ENCODE peak calls at places on chromosomes 7 and 10, in six cellular contexts. C is stimulated activated CD8-positive, alpha-beta memory T cell treated with anti-CD3 and anti-CD28 coated beads, Interleukin-7, amount 100 ng/mL, for 24 hours; J is effector memory CD8-positive, alpha-beta T cell; R is esophagus muscularis mucosa; B is activated CD4-positive, alpha-beta T cell treated with anti-CD3 and anti-CD28 coated beads, Interleukin-2, amount 50 U/mL, for 48 hours; G is iris pigment epithelial cell. P is an unnamed sample.

GRCh38 chr7:157714166-157715070 is 377.6 kb downstream of the DNAJB6 start:
- DNase-seq in B (no peak), J (no peak), G (no peak), R (no peak), C (no peak), P (no peak)

GRCh38 chr7:135178364-135178763 is 7.9 kb upstream of the CYREN start:
- DNase-seq in C (no peak), B (no peak), G (no peak), J (no peak), R (peak), P (no peak)

GRCh38 chr7:95718556-95719410 is 53.6 kb upstream of the DYNC1I1 start:
- DNase-seq in B (no peak), R (no peak), J (no peak), C (no peak), G (peak), P (no peak)

GRCh38 chr10:1395025-1395981 is 339.1 kb downstream of the WDR37 start:
- DNase-seq in G (no peak), C (no peak), J (no peak), R (peak), B (no peak), P (no peak)

GRCh38 chr10:76984559-76985443 is 652.8 kb downstream of the KCNMA1 start:
- DNase-seq in R (no peak), J (peak), G (peak), B (peak), C (peak), P (peak)

GRCh38 chr7:152956006-152956405 is 196.5 kb downstream of the ACTR3B start:
- DNase-seq in J (no peak), R (no peak), G (no peak), B (no peak), C (no peak), P (no peak)

GRCh38 chr10:58152698-58153263 is 114.9 kb downstream of the IPMK start:
- DNase-seq in R (no peak), G (peak), C (no peak), B (peak), J (no peak), P (peak)

GRCh38 chr7:87608443-87608842 is 7.8 kb upstream of the ABCB1 start:
- DNase-seq in R (no peak), J (no peak), B (no peak), G (peak), C (no peak), P (no peak)

GRCh38 chr7:76037310-76037709 is 10.5 kb downstream of the STYXL1 start:
- DNase-seq in C (no peak), J (no peak), R (no peak), G (peak), B (no peak), P (no peak)

GRCh38 chr7:44920119-44920518 is 34.8 kb upstream of the PURB start:
- DNase-seq in G (no peak), C (no peak), J (no peak), R (no peak), B (no peak), P (no peak)

GRCh38 chr7:16916111-16916639 is 34.4 kb upstream of the AGR3 start:
- DNase-seq in G (peak), R (no peak), J (no peak), B (no peak), C (no peak), P (no peak)

GRCh38 chr7:121940907-121941306 is 67.9 kb downstream of the PTPRZ1 start:
- DNase-seq in G (no peak), R (no peak), J (no peak), B (no peak), C (no peak), P (no peak)

GRCh38 chr7:9017251-9017650 is 583.8 kb downstream of the NXPH1 start:
- DNase-seq in C (no peak), R (no peak), G (no peak), B (no peak), J (no peak), P (no peak)